ENCODE peak calls at places on chromosomes 2 and 18, in eight cellular contexts. B is AG04450, X is endothelial cell of umbilical vein, Z is cardiac fibroblast, K is choroid plexus epithelial cell, L is lower leg skin, G is brain microvascular endothelial cell, F is lung. N is an unnamed sample.

GRCh38 chr2:71347517-71347916 is 15.9 kb downstream of the ZNF638 start:
- DNase-seq in B (no peak), X (peak), Z (peak), K (peak), L (no peak), G (peak), F (no peak), N (peak)

GRCh38 chr2:54629914-54630609 is 93.4 kb upstream of the EML6 start:
- DNase-seq in B (no peak), X (no peak), Z (peak), K (peak), L (no peak), G (peak), F (peak), N (peak)

GRCh38 chr2:237427807-237428506 is 14.0 kb upstream of the COL6A3 start:
- DNase-seq in B (no peak), X (no peak), Z (no peak), K (no peak), L (peak), G (no peak), F (no peak), N (no peak)

GRCh38 chr2:200640906-200641305 is 55.1 kb downstream of the AOX1 start:
- DNase-seq in B (no peak), X (no peak), Z (peak), K (no peak), L (no peak), G (no peak), F (no peak), N (no peak)

GRCh38 chr2:34308140-34308539 is 709.0 kb upstream of the FAM98A start:
- DNase-seq in B (no peak), X (no peak), Z (no peak), K (no peak), L (no peak), G (no peak), F (no peak), N (no peak)

GRCh38 chr18:43886341-43886740 is 609.1 kb upstream of the SYT4 start:
- DNase-seq in B (no peak), X (no peak), Z (peak), K (no peak), L (no peak), G (no peak), F (no peak), N (no peak)

GRCh38 chr2:204571911-204572310 is 26.6 kb downstream of the PARD3B start:
- DNase-seq in B (no peak), X (no peak), Z (no peak), K (no peak), L (no peak), G (no peak), F (no peak), N (no peak)

GRCh38 chr18:28059861-28060260 is 117.1 kb downstream of the CDH2 start:
- DNase-seq in B (no peak), X (no peak), Z (no peak), K (no peak), L (no peak), G (no peak), F (no peak), N (no peak)

GRCh38 chr2:190585000-190585678 is 50.6 kb upstream of the NEMP2 start:
- DNase-seq in B (no peak), X (no peak), Z (no peak), K (no peak), L (no peak), G (no peak), F (no peak), N (peak)

GRCh38 chr2:74146929-74147728 is 583 bp downstream of the BOLA3 start:
- DNase-seq in B (no peak), X (peak), Z (peak), K (peak), L (no peak), G (peak), F (peak), N (peak)

GRCh38 chr2:157460384-157460837 is 16.5 kb upstream of the CYTIP start:
- DNase-seq in B (no peak), X (no peak), Z (peak), K (no peak), L (no peak), G (no peak), F (no peak), N (peak)

GRCh38 chr18:2850816-2851215 is 4.0 kb downstream of the EMILIN2 start:
- DNase-seq in B (no peak), X (no peak), Z (no peak), K (no peak), L (peak), G (no peak), F (no peak), N (no peak)

GRCh38 chr2:204695506-204695905 is 150.2 kb downstream of the PARD3B start:
- DNase-seq in B (no peak), X (no peak), Z (peak), K (peak), L (no peak), G (no peak), F (no peak), N (peak)

GRCh38 chr2:12076810-12077209 is 330.4 kb downstream of the LPIN1 start:
- DNase-seq in B (no peak), X (no peak), Z (peak), K (peak), L (no peak), G (peak), F (no peak), N (no peak)

GRCh38 chr18:48996901-48997463 is 46.2 kb upstream of the SMAD7 start:
- DNase-seq in B (no peak), X (no peak), Z (peak), K (peak), L (no peak), G (peak), F (no peak), N (peak)

GRCh38 chr2:8684885-8685696 is 3.2 kb downstream of the ID2 start:
- DNase-seq in B (no peak), X (no peak), Z (peak), K (peak), L (peak), G (no peak), F (peak), N (no peak)

GRCh38 chr2:203413796-203414195 is 85.6 kb downstream of the ABI2 start:
- DNase-seq in B (no peak), X (no peak), Z (peak), K (no peak), L (no peak), G (no peak), F (no peak), N (no peak)

GRCh38 chr18:37698508-37699035 is 133.0 kb upstream of the CELF4 start:
- DNase-seq in B (no peak), X (no peak), Z (no peak), K (no peak), L (no peak), G (no peak), F (no peak), N (no peak)

GRCh38 chr18:77905449-77906055 is 655.9 kb downstream of the GALR1 start:
- DNase-seq in B (no peak), X (no peak), Z (no peak), K (no peak), L (no peak), G (no peak), F (no peak), N (no peak)

GRCh38 chr18:49625021-49625691 is 63.3 kb downstream of the LIPG start:
- DNase-seq in B (peak), X (no peak), Z (no peak), K (peak), L (no peak), G (no peak), F (no peak), N (peak)

GRCh38 chr18:33951031-33951430 is 273.7 kb downstream of the NOL4 start:
- DNase-seq in B (no peak), X (no peak), Z (no peak), K (peak), L (no peak), G (peak), F (no peak), N (no peak)

GRCh38 chr2:43107679-43108078 is 118.7 kb downstream of the ZFP36L2 start:
- DNase-seq in B (no peak), X (no peak), Z (no peak), K (no peak), L (no peak), G (no peak), F (no peak), N (no peak)

GRCh38 chr2:20225294-20226151 is 593 bp upstream of the SDC1 start:
- DNase-seq in B (no peak), X (peak), Z (peak), K (peak), L (peak), G (no peak), F (peak), N (peak)

GRCh38 chr2:39703473-39703872 is 37.8 kb downstream of the TMEM178A start:
- DNase-seq in B (no peak), X (no peak), Z (no peak), K (no peak), L (no peak), G (no peak), F (no peak), N (no peak)

DNA sequence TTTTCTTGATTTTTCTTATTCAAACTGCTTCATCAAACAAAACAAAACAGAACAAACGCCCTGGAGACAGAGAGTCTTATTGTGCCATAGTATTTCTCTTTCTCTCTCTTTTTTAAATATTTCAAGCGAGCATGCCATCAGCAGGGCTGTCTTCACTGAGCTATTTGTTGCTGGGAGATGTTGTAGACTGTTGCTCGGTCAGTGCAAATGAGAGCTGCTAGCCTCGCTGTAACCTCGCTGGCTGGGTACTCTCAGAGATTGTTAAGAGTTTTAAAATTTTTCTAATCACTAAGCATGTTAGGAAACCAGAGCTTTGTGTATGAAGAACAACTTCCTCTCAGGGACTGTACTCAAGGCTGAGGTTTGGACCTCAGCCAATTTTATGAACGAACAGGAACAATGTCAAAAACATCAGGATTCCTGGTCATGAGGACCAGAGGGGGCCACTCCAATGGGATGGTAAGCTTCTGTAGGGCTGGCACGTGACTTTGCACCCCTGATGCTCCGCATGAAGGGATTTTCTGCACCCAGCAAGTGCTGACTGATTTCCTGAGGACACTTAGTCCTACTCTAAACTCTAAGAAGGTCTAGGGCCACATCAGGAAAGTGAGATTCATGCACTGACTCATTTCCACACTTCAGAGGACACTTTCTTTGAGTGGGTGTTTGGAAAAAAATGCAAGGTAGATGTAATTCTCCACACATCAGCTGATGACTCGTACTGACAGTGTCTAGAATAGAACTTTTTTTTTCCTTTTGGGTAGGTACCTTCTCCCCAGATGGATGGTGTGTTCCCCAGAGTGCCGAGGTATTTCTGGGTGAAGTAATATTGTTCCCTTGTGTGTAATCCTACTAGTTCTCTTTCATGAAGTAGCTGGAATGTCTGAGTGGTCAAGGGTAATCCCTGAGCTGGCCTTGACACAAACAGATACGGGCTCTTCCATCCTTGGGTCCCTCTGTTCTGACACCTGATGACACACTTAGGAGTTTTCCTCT is 59.7 kb upstream of the IL1R1 start:
- DNase-seq in B (no peak), X (peak), Z (peak), K (peak), L (no peak), G (peak), F (peak), N (peak)
- H3K4me3 ChIP-seq in B (no peak), X (peak), Z (no peak), K (no peak), L (no peak), G (no peak), F (no peak), N (no peak)

GRCh38 chr2:164538250-164538866 is 82.9 kb downstream of the GRB14 start:
- DNase-seq in B (no peak), X (peak), Z (peak), K (peak), L (no peak), G (peak), F (no peak), N (peak)
- TF ChIP-seq CTCF in B (peak), X (peak), Z (peak), K (peak), L (no peak), G (peak), F (no peak), N (peak)

GRCh38 chr2:134262666-134263065 is 8.8 kb downstream of the MGAT5 start:
- DNase-seq in B (no peak), X (no peak), Z (no peak), K (no peak), L (no peak), G (no peak), F (no peak), N (no peak)

GRCh38 chr2:134259571-134259970 is 5.7 kb downstream of the MGAT5 start:
- DNase-seq in B (no peak), X (peak), Z (no peak), K (no peak), L (no peak), G (no peak), F (no peak), N (no peak)

GRCh38 chr2:134261398-134262131 is 7.7 kb downstream of the MGAT5 start:
- DNase-seq in B (no peak), X (peak), Z (peak), K (peak), L (no peak), G (no peak), F (no peak), N (peak)

GRCh38 chr2:134258684-134259408 is 5.0 kb downstream of the MGAT5 start:
- DNase-seq in B (no peak), X (no peak), Z (no peak), K (no peak), L (no peak), G (no peak), F (no peak), N (no peak)

GRCh38 chr2:134260726-134261125 is 6.9 kb downstream of the MGAT5 start:
- DNase-seq in B (peak), X (no peak), Z (peak), K (peak), L (no peak), G (peak), F (no peak), N (peak)
- H3K4me3 ChIP-seq in B (no peak), X (no peak), Z (no peak), K (no peak), L (no peak), G (no peak), F (no peak), N (no peak)

GRCh38 chr2:217837001-217837491 is 165.7 kb downstream of the TNS1 start:
- DNase-seq in B (no peak), X (no peak), Z (peak), K (no peak), L (peak), G (no peak), F (peak), N (peak)
- TF ChIP-seq CTCF in B (peak), X (no peak), Z (peak), K (peak), L (no peak), G (peak), F (no peak), N (peak)

DNA sequence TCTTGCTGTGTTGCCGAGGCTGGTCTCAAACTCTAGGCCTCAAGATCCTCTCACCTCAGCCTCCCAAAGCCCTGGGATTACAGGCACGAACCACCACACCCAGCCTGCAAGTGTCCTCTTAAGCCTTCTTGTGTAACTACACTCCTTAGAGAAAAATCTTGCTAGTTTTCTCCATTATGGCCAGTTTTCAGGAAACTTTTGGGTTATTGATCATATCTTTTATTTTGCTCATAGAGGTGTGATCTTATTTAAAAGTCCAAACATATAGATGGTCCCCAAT is 2.4 kb downstream of the SOCS6 start:
- DNase-seq in B (no peak), X (no peak), Z (no peak), K (no peak), L (no peak), G (no peak), F (no peak), N (no peak)
- H3K4me3 ChIP-seq in B (peak), X (no peak), Z (no peak), K (peak), L (no peak), G (no peak), F (no peak), N (peak)

DNA sequence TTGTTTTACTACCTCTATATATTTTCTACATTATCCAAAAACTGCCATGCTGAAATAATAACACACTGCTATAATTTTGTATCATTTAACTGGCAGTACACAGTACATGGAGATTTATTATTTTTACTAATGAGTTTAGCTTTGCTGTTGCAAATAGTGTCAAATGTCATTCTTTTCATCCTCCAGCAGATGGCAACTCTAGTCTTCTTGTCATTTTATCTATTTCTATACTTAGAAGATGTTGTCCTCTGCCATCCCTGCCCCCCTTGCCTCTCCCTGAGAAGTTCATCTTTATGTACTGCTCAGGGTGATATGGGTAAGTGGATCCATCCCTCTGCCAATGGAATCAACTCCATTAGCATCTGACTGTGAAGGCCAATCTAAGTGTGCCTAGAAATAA is 21.7 kb upstream of the LRRTM1 start:
- DNase-seq in B (no peak), X (no peak), Z (peak), K (peak), L (no peak), G (no peak), F (no peak), N (peak)
- TF ChIP-seq CTCF in B (peak), X (no peak), Z (peak), K (peak), L (no peak), G (peak), F (no peak), N (peak)

GRCh38 chr2:239791727-239792648 is 233.2 kb downstream of the NDUFA10 start:
- DNase-seq in B (no peak), X (no peak), Z (no peak), K (no peak), L (peak), G (no peak), F (no peak), N (no peak)
- H3K4me3 ChIP-seq in B (no peak), X (no peak), Z (no peak), K (no peak), L (no peak), G (no peak), F (no peak), N (no peak)

GRCh38 chr2:219279916-219280516 is 850 bp downstream of the DNAJB2 start:
- DNase-seq in B (no peak), X (no peak), Z (no peak), K (no peak), L (no peak), G (no peak), F (no peak), N (no peak)

GRCh38 chr2:219278655-219279150 is 463 bp upstream of the DNAJB2 start:
- DNase-seq in B (no peak), X (no peak), Z (no peak), K (no peak), L (no peak), G (no peak), F (no peak), N (no peak)

GRCh38 chr2:219277703-219278654 is 1.2 kb upstream of the DNAJB2 start:
- DNase-seq in B (peak), X (peak), Z (peak), K (peak), L (peak), G (peak), F (peak), N (peak)

GRCh38 chr2:219280682-219281081 is 1.5 kb downstream of the DNAJB2 start:
- DNase-seq in B (no peak), X (no peak), Z (no peak), K (no peak), L (no peak), G (no peak), F (no peak), N (no peak)

DNA sequence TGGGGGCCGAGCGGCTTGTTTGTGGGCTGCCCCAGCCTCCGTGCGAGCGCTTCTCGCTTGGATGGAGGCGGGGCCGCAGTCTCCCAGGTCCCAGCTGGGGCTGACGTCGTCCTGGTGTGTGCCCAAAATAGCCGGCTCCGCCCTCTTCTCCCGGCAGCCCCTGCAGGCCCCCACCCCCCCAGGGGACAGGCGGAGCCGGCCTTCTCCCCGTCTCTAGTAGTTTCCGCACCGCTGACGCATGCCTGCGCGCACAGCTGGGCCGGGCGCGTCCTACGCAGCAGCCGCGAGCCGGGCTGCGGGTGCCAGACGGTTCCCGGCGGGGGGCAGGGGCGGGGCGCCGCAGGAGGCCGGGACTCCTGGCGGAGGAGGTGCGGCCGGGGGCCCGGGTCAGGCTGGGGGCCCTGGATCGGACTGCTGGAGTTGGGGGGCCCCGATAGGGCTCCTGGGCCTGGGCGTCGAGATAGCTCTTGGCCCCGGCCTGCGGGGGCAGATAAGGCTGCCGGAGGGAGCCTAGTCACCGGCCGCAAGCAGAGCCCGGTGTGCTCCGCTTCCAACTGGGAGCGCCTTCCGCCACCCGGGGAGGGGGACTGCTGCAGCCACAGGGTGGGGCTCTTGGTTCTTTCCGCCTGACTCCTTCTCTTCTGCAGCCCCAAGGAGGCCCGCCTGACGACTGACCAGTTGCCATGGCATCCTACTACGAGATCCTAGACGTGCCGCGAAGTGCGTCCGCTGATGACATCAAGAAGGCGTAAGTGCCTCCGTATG is at the start of gene DNAJB2:
- DNase-seq in B (peak), X (peak), Z (peak), K (peak), L (peak), G (peak), F (peak), N (peak)
- TF ChIP-seq CTCF in B (peak), X (no peak), Z (no peak), K (peak), L (no peak), G (peak), F (no peak), N (peak)